ENCODE peak calls at places on chromosomes 2 and 18, in six cellular contexts. One of them, this sample, is unnamed. For H3K27me3, the result is how much of the 10 kb centered on the place peaks cover.

GRCh38 chr2:72139471-72139870 is 8.2 kb downstream of the CYP26B1 start:
- DNase-seq in Caco-2: peak
- DNase-seq in CD8-positive, alpha-beta memory T cell: no peak
- DNase-seq in mesenchymal stem cell: no peak
- DNase-seq in gastrocnemius medialis: no peak
- DNase-seq in psoas muscle: no peak
- DNase-seq in this sample: peak

GRCh38 chr18:13831864-13832508 is 8.0 kb downstream of the MC5R start:
- DNase-seq in gastrocnemius medialis: no peak
- DNase-seq in CD8-positive, alpha-beta memory T cell: no peak
- DNase-seq in mesenchymal stem cell: no peak
- DNase-seq in psoas muscle: no peak
- DNase-seq in Caco-2: no peak
- DNase-seq in this sample: peak

GRCh38 chr2:176533505-176534193 is 264.4 kb downstream of the MTX2 start:
- DNase-seq in CD8-positive, alpha-beta memory T cell: no peak
- DNase-seq in gastrocnemius medialis: no peak
- DNase-seq in Caco-2: no peak
- DNase-seq in psoas muscle: no peak
- DNase-seq in mesenchymal stem cell: no peak
- DNase-seq in this sample: no peak

GRCh38 chr2:158178646-158179045 is 77.0 kb downstream of the UPP2 start:
- DNase-seq in Caco-2: no peak
- DNase-seq in psoas muscle: no peak
- DNase-seq in gastrocnemius medialis: no peak
- DNase-seq in CD8-positive, alpha-beta memory T cell: no peak
- DNase-seq in mesenchymal stem cell: no peak
- DNase-seq in this sample: no peak

GRCh38 chr2:224584111-224584764 is 925 bp downstream of the CUL3 start:
- DNase-seq in mesenchymal stem cell: peak
- DNase-seq in CD8-positive, alpha-beta memory T cell: peak
- DNase-seq in psoas muscle: peak
- DNase-seq in Caco-2: no peak
- DNase-seq in gastrocnemius medialis: peak
- DNase-seq in this sample: peak

GRCh38 chr2:137179542-137179941 is 414.2 kb downstream of the THSD7B start:
- DNase-seq in mesenchymal stem cell: no peak
- DNase-seq in gastrocnemius medialis: no peak
- DNase-seq in psoas muscle: no peak
- DNase-seq in Caco-2: no peak
- DNase-seq in CD8-positive, alpha-beta memory T cell: no peak
- DNase-seq in this sample: no peak

GRCh38 chr2:220835563-220835962 is 736.5 kb downstream of the EPHA4 start:
- DNase-seq in Caco-2: no peak
- DNase-seq in mesenchymal stem cell: peak
- DNase-seq in gastrocnemius medialis: no peak
- DNase-seq in psoas muscle: no peak
- DNase-seq in CD8-positive, alpha-beta memory T cell: no peak
- DNase-seq in this sample: no peak

GRCh38 chr18:56028514-56028913 is 440.5 kb upstream of the TCF4 start:
- DNase-seq in psoas muscle: no peak
- DNase-seq in gastrocnemius medialis: no peak
- DNase-seq in CD8-positive, alpha-beta memory T cell: no peak
- DNase-seq in mesenchymal stem cell: peak
- DNase-seq in Caco-2: no peak
- DNase-seq in this sample: no peak

GRCh38 chr2:181231886-181232644 is 225.1 kb upstream of the ITGA4 start:
- DNase-seq in psoas muscle: no peak
- DNase-seq in gastrocnemius medialis: no peak
- DNase-seq in Caco-2: no peak
- DNase-seq in CD8-positive, alpha-beta memory T cell: no peak
- DNase-seq in mesenchymal stem cell: peak
- DNase-seq in this sample: no peak

GRCh38 chr2:20410556-20411277 is 36.2 kb upstream of the RHOB start:
- DNase-seq in Caco-2: peak
- DNase-seq in mesenchymal stem cell: no peak
- DNase-seq in psoas muscle: no peak
- DNase-seq in gastrocnemius medialis: no peak
- DNase-seq in CD8-positive, alpha-beta memory T cell: no peak
- DNase-seq in this sample: no peak

GRCh38 chr2:177271981-177272666 is 7.6 kb upstream of the NFE2L2 start:
- DNase-seq in mesenchymal stem cell: no peak
- DNase-seq in psoas muscle: no peak
- DNase-seq in Caco-2: no peak
- DNase-seq in gastrocnemius medialis: no peak
- DNase-seq in CD8-positive, alpha-beta memory T cell: no peak
- DNase-seq in this sample: no peak

GRCh38 chr2:115910270-115910669 is 1467.8 kb downstream of the DPP10 start:
- DNase-seq in mesenchymal stem cell: peak
- DNase-seq in gastrocnemius medialis: no peak
- DNase-seq in psoas muscle: no peak
- DNase-seq in CD8-positive, alpha-beta memory T cell: no peak
- DNase-seq in Caco-2: peak
- DNase-seq in this sample: peak

GRCh38 chr2:138652378-138652777 is 127.8 kb downstream of the NXPH2 start:
- DNase-seq in mesenchymal stem cell: no peak
- DNase-seq in Caco-2: no peak
- DNase-seq in gastrocnemius medialis: no peak
- DNase-seq in CD8-positive, alpha-beta memory T cell: no peak
- DNase-seq in psoas muscle: no peak
- DNase-seq in this sample: no peak

GRCh38 chr2:103823847-103824246 is 1030.1 kb upstream of the POU3F3 start:
- DNase-seq in mesenchymal stem cell: no peak
- DNase-seq in Caco-2: no peak
- DNase-seq in CD8-positive, alpha-beta memory T cell: no peak
- DNase-seq in psoas muscle: no peak
- DNase-seq in gastrocnemius medialis: no peak
- DNase-seq in this sample: no peak

GRCh38 chr2:42132066-42132965 is 36.8 kb upstream of the EML4 start:
- DNase-seq in mesenchymal stem cell: peak
- DNase-seq in gastrocnemius medialis: no peak
- DNase-seq in psoas muscle: no peak
- DNase-seq in CD8-positive, alpha-beta memory T cell: no peak
- DNase-seq in Caco-2: no peak
- DNase-seq in this sample: no peak

GRCh38 chr18:42231796-42232195 is 276.8 kb downstream of the PIK3C3 start:
- DNase-seq in psoas muscle: no peak
- DNase-seq in CD8-positive, alpha-beta memory T cell: no peak
- DNase-seq in gastrocnemius medialis: no peak
- DNase-seq in Caco-2: no peak
- DNase-seq in mesenchymal stem cell: no peak
- DNase-seq in this sample: no peak

GRCh38 chr2:227154976-227155375 is 9.0 kb downstream of the COL4A4 start:
- DNase-seq in mesenchymal stem cell: no peak
- DNase-seq in gastrocnemius medialis: no peak
- DNase-seq in Caco-2: no peak
- DNase-seq in CD8-positive, alpha-beta memory T cell: no peak
- DNase-seq in psoas muscle: no peak
- DNase-seq in this sample: no peak

GRCh38 chr2:189287982-189288494 is 108.5 kb upstream of the COL5A2 start:
- DNase-seq in CD8-positive, alpha-beta memory T cell: peak
- DNase-seq in mesenchymal stem cell: peak
- DNase-seq in psoas muscle: no peak
- DNase-seq in gastrocnemius medialis: no peak
- DNase-seq in Caco-2: no peak
- DNase-seq in this sample: peak

GRCh38 chr2:53104263-53104662 is 663.3 kb upstream of the CHAC2 start:
- DNase-seq in CD8-positive, alpha-beta memory T cell: no peak
- DNase-seq in gastrocnemius medialis: no peak
- DNase-seq in Caco-2: peak
- DNase-seq in psoas muscle: no peak
- DNase-seq in mesenchymal stem cell: peak
- DNase-seq in this sample: peak

GRCh38 chr2:74414913-74415761 is 6.3 kb downstream of the C2orf81 start:
- DNase-seq in CD8-positive, alpha-beta memory T cell: no peak
- DNase-seq in Caco-2: no peak
- DNase-seq in mesenchymal stem cell: no peak
- DNase-seq in gastrocnemius medialis: no peak
- DNase-seq in psoas muscle: peak
- DNase-seq in this sample: peak

GRCh38 chr2:241846406-241846805 is 12.3 kb downstream of the PDCD1 start:
- DNase-seq in CD8-positive, alpha-beta memory T cell: no peak
- DNase-seq in psoas muscle: no peak
- DNase-seq in mesenchymal stem cell: no peak
- DNase-seq in Caco-2: no peak
- DNase-seq in gastrocnemius medialis: no peak
- DNase-seq in this sample: no peak

GRCh38 chr18:5238371-5238758 is 41.3 kb upstream of the AKAIN1 start:
- DNase-seq in CD8-positive, alpha-beta memory T cell: no peak
- DNase-seq in Caco-2: peak
- DNase-seq in mesenchymal stem cell: peak
- DNase-seq in psoas muscle: peak
- DNase-seq in gastrocnemius medialis: peak
- DNase-seq in this sample: peak

GRCh38 chr2:228735697-228736096 is 535.4 kb downstream of the PID1 start:
- DNase-seq in CD8-positive, alpha-beta memory T cell: no peak
- DNase-seq in gastrocnemius medialis: no peak
- DNase-seq in Caco-2: no peak
- DNase-seq in psoas muscle: no peak
- DNase-seq in mesenchymal stem cell: peak
- DNase-seq in this sample: no peak

GRCh38 chr2:134138115-134138514 is 115.8 kb upstream of the MGAT5 start:
- DNase-seq in Caco-2: no peak
- DNase-seq in gastrocnemius medialis: no peak
- DNase-seq in mesenchymal stem cell: no peak
- DNase-seq in CD8-positive, alpha-beta memory T cell: no peak
- DNase-seq in psoas muscle: no peak
- DNase-seq in this sample: no peak

GRCh38 chr2:162211747-162212146 is 31.5 kb downstream of the FAP start:
- DNase-seq in CD8-positive, alpha-beta memory T cell: no peak
- DNase-seq in mesenchymal stem cell: no peak
- DNase-seq in psoas muscle: no peak
- DNase-seq in gastrocnemius medialis: no peak
- DNase-seq in Caco-2: no peak
- DNase-seq in this sample: no peak

GRCh38 chr18:44716697-44717163 is 36.0 kb downstream of the SETBP1 start:
- DNase-seq in Caco-2: no peak
- DNase-seq in CD8-positive, alpha-beta memory T cell: no peak
- DNase-seq in psoas muscle: no peak
- DNase-seq in mesenchymal stem cell: no peak
- DNase-seq in gastrocnemius medialis: no peak
- DNase-seq in this sample: no peak

GRCh38 chr2:56357655-56358295 is 174.0 kb downstream of the CCDC85A start:
- DNase-seq in gastrocnemius medialis: no peak
- DNase-seq in psoas muscle: no peak
- DNase-seq in mesenchymal stem cell: no peak
- DNase-seq in CD8-positive, alpha-beta memory T cell: no peak
- DNase-seq in Caco-2: no peak
- DNase-seq in this sample: no peak

GRCh38 chr2:220064282-220065042 is 437.0 kb downstream of the SLC4A3 start:
- DNase-seq in mesenchymal stem cell: no peak
- DNase-seq in psoas muscle: no peak
- DNase-seq in Caco-2: no peak
- DNase-seq in CD8-positive, alpha-beta memory T cell: no peak
- DNase-seq in gastrocnemius medialis: no peak
- DNase-seq in this sample: no peak

GRCh38 chr18:62438402-62438801 is 84.4 kb upstream of the ZCCHC2 start:
- DNase-seq in psoas muscle: no peak
- DNase-seq in gastrocnemius medialis: no peak
- DNase-seq in Caco-2: no peak
- DNase-seq in CD8-positive, alpha-beta memory T cell: no peak
- DNase-seq in mesenchymal stem cell: no peak
- DNase-seq in this sample: no peak

GRCh38 chr2:43157506-43158232 is 68.7 kb downstream of the ZFP36L2 start:
- DNase-seq in gastrocnemius medialis: no peak
- DNase-seq in mesenchymal stem cell: no peak
- DNase-seq in Caco-2: no peak
- DNase-seq in psoas muscle: no peak
- DNase-seq in CD8-positive, alpha-beta memory T cell: no peak
- DNase-seq in this sample: peak
- H3K4me3 ChIP-seq in gastrocnemius medialis: no peak
- H3K4me3 ChIP-seq in mesenchymal stem cell: no peak
- H3K4me3 ChIP-seq in Caco-2: no peak
- H3K4me3 ChIP-seq in psoas muscle: no peak
- H3K4me3 ChIP-seq in CD8-positive, alpha-beta memory T cell: no peak
- H3K4me3 ChIP-seq in this sample: no peak

GRCh38 chr2:170829016-170829415 is 12.3 kb downstream of the GAD1 start:
- DNase-seq in mesenchymal stem cell: no peak
- DNase-seq in Caco-2: no peak
- DNase-seq in psoas muscle: no peak
- DNase-seq in CD8-positive, alpha-beta memory T cell: no peak
- DNase-seq in gastrocnemius medialis: no peak
- DNase-seq in this sample: no peak

GRCh38 chr2:170824526-170825015 is 7.9 kb downstream of the GAD1 start:
- DNase-seq in psoas muscle: no peak
- DNase-seq in gastrocnemius medialis: no peak
- DNase-seq in mesenchymal stem cell: no peak
- DNase-seq in Caco-2: no peak
- DNase-seq in CD8-positive, alpha-beta memory T cell: no peak
- DNase-seq in this sample: peak

GRCh38 chr2:170828533-170828916 is 11.8 kb downstream of the GAD1 start:
- DNase-seq in CD8-positive, alpha-beta memory T cell: no peak
- DNase-seq in gastrocnemius medialis: no peak
- DNase-seq in psoas muscle: no peak
- DNase-seq in Caco-2: no peak
- DNase-seq in mesenchymal stem cell: no peak
- DNase-seq in this sample: no peak

GRCh38 chr2:170823800-170824153 is 7.1 kb downstream of the GAD1 start:
- DNase-seq in psoas muscle: no peak
- DNase-seq in Caco-2: no peak
- DNase-seq in mesenchymal stem cell: no peak
- DNase-seq in CD8-positive, alpha-beta memory T cell: no peak
- DNase-seq in gastrocnemius medialis: no peak
- DNase-seq in this sample: no peak

GRCh38 chr2:170827841-170828532 is 11.3 kb downstream of the GAD1 start:
- DNase-seq in psoas muscle: no peak
- DNase-seq in Caco-2: no peak
- DNase-seq in CD8-positive, alpha-beta memory T cell: no peak
- DNase-seq in mesenchymal stem cell: no peak
- DNase-seq in gastrocnemius medialis: no peak
- DNase-seq in this sample: no peak
- H3K27me3 ChIP-seq in psoas muscle: under half
- H3K27me3 ChIP-seq in Caco-2: under half
- H3K27me3 ChIP-seq in CD8-positive, alpha-beta memory T cell: under half
- H3K27me3 ChIP-seq in mesenchymal stem cell: half or more
- H3K27me3 ChIP-seq in gastrocnemius medialis: under half
- H3K27me3 ChIP-seq in this sample: under half

GRCh38 chr2:44776924-44777480 is 164.5 kb upstream of the SIX3 start:
- DNase-seq in Caco-2: no peak
- DNase-seq in psoas muscle: no peak
- DNase-seq in CD8-positive, alpha-beta memory T cell: no peak
- DNase-seq in gastrocnemius medialis: no peak
- DNase-seq in mesenchymal stem cell: no peak
- DNase-seq in this sample: no peak
- H3K4me3 ChIP-seq in Caco-2: no peak
- H3K4me3 ChIP-seq in psoas muscle: no peak
- H3K4me3 ChIP-seq in CD8-positive, alpha-beta memory T cell: no peak
- H3K4me3 ChIP-seq in gastrocnemius medialis: no peak
- H3K4me3 ChIP-seq in mesenchymal stem cell: peak
- H3K4me3 ChIP-seq in this sample: no peak

GRCh38 chr2:143891879-143892308 is 628.0 kb downstream of the ZEB2 start:
- DNase-seq in mesenchymal stem cell: no peak
- DNase-seq in CD8-positive, alpha-beta memory T cell: no peak
- DNase-seq in Caco-2: no peak
- DNase-seq in gastrocnemius medialis: no peak
- DNase-seq in psoas muscle: no peak
- DNase-seq in this sample: peak

GRCh38 chr2:143890799-143891198 is 629.1 kb downstream of the ZEB2 start:
- DNase-seq in Caco-2: no peak
- DNase-seq in psoas muscle: no peak
- DNase-seq in mesenchymal stem cell: no peak
- DNase-seq in CD8-positive, alpha-beta memory T cell: no peak
- DNase-seq in gastrocnemius medialis: no peak
- DNase-seq in this sample: no peak

GRCh38 chr2:143893340-143893739 is 626.6 kb downstream of the ZEB2 start:
- DNase-seq in gastrocnemius medialis: no peak
- DNase-seq in psoas muscle: no peak
- DNase-seq in mesenchymal stem cell: no peak
- DNase-seq in CD8-positive, alpha-beta memory T cell: no peak
- DNase-seq in Caco-2: no peak
- DNase-seq in this sample: no peak
- H3K27me3 ChIP-seq in gastrocnemius medialis: under half
- H3K27me3 ChIP-seq in psoas muscle: under half
- H3K27me3 ChIP-seq in mesenchymal stem cell: under half
- H3K27me3 ChIP-seq in CD8-positive, alpha-beta memory T cell: under half
- H3K27me3 ChIP-seq in Caco-2: under half
- H3K27me3 ChIP-seq in this sample: under half